ENCODE peak calls at places on chromosome 14, in nine cellular contexts. One of them, this sample, is unnamed.

GRCh38 chr14:100432652-100433427 is 109.7 kb downstream of the SLC25A47 start:
- DNase-seq in GM12878: no peak
- DNase-seq in DND-41: no peak
- DNase-seq in astrocyte: no peak
- DNase-seq in MM.1S: no peak
- DNase-seq in IMR-90: no peak
- DNase-seq in fibroblast of lung: no peak
- DNase-seq in neural progenitor cell: no peak
- DNase-seq in hepatocyte: no peak
- DNase-seq in this sample: no peak

GRCh38 chr14:90871605-90872233 is 55.5 kb upstream of the TTC7B start:
- DNase-seq in DND-41: no peak
- DNase-seq in neural progenitor cell: no peak
- DNase-seq in astrocyte: peak; percentile 79
- DNase-seq in hepatocyte: no peak
- DNase-seq in GM12878: no peak
- DNase-seq in IMR-90: peak; percentile 54
- DNase-seq in MM.1S: no peak
- DNase-seq in fibroblast of lung: peak; percentile 82
- DNase-seq in this sample: no peak

GRCh38 chr14:68113328-68113930 is 293.9 kb downstream of the RAD51B start:
- DNase-seq in astrocyte: no peak
- DNase-seq in MM.1S: no peak
- DNase-seq in DND-41: no peak
- DNase-seq in hepatocyte: no peak
- DNase-seq in IMR-90: no peak
- DNase-seq in neural progenitor cell: no peak
- DNase-seq in GM12878: no peak
- DNase-seq in fibroblast of lung: no peak
- DNase-seq in this sample: peak; percentile 21

GRCh38 chr14:58705066-58705465 is 67.3 kb downstream of the DACT1 start:
- DNase-seq in GM12878: no peak
- DNase-seq in MM.1S: no peak
- DNase-seq in hepatocyte: no peak
- DNase-seq in IMR-90: no peak
- DNase-seq in fibroblast of lung: peak; percentile 30
- DNase-seq in DND-41: no peak
- DNase-seq in neural progenitor cell: no peak
- DNase-seq in astrocyte: no peak
- DNase-seq in this sample: no peak

GRCh38 chr14:22088614-22089359 is 415.2 kb upstream of the OR4E1 start:
- DNase-seq in GM12878: no peak
- DNase-seq in hepatocyte: no peak
- DNase-seq in astrocyte: no peak
- DNase-seq in IMR-90: peak; percentile 27
- DNase-seq in fibroblast of lung: peak; percentile 4
- DNase-seq in neural progenitor cell: no peak
- DNase-seq in MM.1S: no peak
- DNase-seq in DND-41: no peak
- DNase-seq in this sample: peak; percentile 35

GRCh38 chr14:53452005-53452678 is 299.0 kb upstream of the DDHD1 start:
- DNase-seq in neural progenitor cell: no peak
- DNase-seq in MM.1S: no peak
- DNase-seq in DND-41: no peak
- DNase-seq in fibroblast of lung: no peak
- DNase-seq in hepatocyte: peak; percentile 21
- DNase-seq in astrocyte: no peak
- DNase-seq in IMR-90: no peak
- DNase-seq in GM12878: no peak
- DNase-seq in this sample: no peak

GRCh38 chr14:88987516-88987915 is 163.1 kb downstream of the TTC8 start:
- DNase-seq in IMR-90: no peak
- DNase-seq in MM.1S: no peak
- DNase-seq in GM12878: no peak
- DNase-seq in neural progenitor cell: no peak
- DNase-seq in fibroblast of lung: peak; percentile 73
- DNase-seq in DND-41: no peak
- DNase-seq in hepatocyte: no peak
- DNase-seq in astrocyte: peak; percentile 61
- DNase-seq in this sample: no peak

GRCh38 chr14:51604078-51604477 is 47.6 kb upstream of the FRMD6 start:
- DNase-seq in neural progenitor cell: no peak
- DNase-seq in DND-41: no peak
- DNase-seq in IMR-90: peak; percentile 89
- DNase-seq in fibroblast of lung: peak; percentile 96
- DNase-seq in astrocyte: peak; percentile 96
- DNase-seq in MM.1S: no peak
- DNase-seq in hepatocyte: peak; percentile 39
- DNase-seq in GM12878: no peak
- DNase-seq in this sample: no peak

GRCh38 chr14:52296378-52296777 is 17.7 kb upstream of the PTGER2 start:
- DNase-seq in MM.1S: no peak
- DNase-seq in fibroblast of lung: no peak
- DNase-seq in astrocyte: no peak
- DNase-seq in hepatocyte: no peak
- DNase-seq in GM12878: no peak
- DNase-seq in DND-41: no peak
- DNase-seq in neural progenitor cell: no peak
- DNase-seq in IMR-90: no peak
- DNase-seq in this sample: no peak

GRCh38 chr14:91027556-91027955 is 32.9 kb downstream of the RPS6KA5 start:
- DNase-seq in fibroblast of lung: no peak
- DNase-seq in astrocyte: no peak
- DNase-seq in IMR-90: no peak
- DNase-seq in hepatocyte: no peak
- DNase-seq in DND-41: no peak
- DNase-seq in GM12878: no peak
- DNase-seq in neural progenitor cell: no peak
- DNase-seq in MM.1S: no peak
- DNase-seq in this sample: no peak

GRCh38 chr14:78721756-78722455 is 551.7 kb downstream of the NRXN3 start:
- DNase-seq in fibroblast of lung: no peak
- DNase-seq in DND-41: no peak
- DNase-seq in hepatocyte: no peak
- DNase-seq in MM.1S: peak; percentile 89
- DNase-seq in IMR-90: no peak
- DNase-seq in astrocyte: no peak
- DNase-seq in neural progenitor cell: no peak
- DNase-seq in GM12878: no peak
- DNase-seq in this sample: no peak
- H3K4me3 ChIP-seq in fibroblast of lung: no peak overlapping the region
- H3K4me3 ChIP-seq in DND-41: no peak overlapping the region
- H3K4me3 ChIP-seq in hepatocyte: no peak overlapping the region
- H3K4me3 ChIP-seq in MM.1S: peak overlapping the region; percentile 41
- H3K4me3 ChIP-seq in IMR-90: no peak overlapping the region
- H3K4me3 ChIP-seq in astrocyte: no peak overlapping the region
- H3K4me3 ChIP-seq in neural progenitor cell: no peak overlapping the region
- H3K4me3 ChIP-seq in GM12878: no peak overlapping the region
- H3K4me3 ChIP-seq in this sample: no peak overlapping the region

DNA sequence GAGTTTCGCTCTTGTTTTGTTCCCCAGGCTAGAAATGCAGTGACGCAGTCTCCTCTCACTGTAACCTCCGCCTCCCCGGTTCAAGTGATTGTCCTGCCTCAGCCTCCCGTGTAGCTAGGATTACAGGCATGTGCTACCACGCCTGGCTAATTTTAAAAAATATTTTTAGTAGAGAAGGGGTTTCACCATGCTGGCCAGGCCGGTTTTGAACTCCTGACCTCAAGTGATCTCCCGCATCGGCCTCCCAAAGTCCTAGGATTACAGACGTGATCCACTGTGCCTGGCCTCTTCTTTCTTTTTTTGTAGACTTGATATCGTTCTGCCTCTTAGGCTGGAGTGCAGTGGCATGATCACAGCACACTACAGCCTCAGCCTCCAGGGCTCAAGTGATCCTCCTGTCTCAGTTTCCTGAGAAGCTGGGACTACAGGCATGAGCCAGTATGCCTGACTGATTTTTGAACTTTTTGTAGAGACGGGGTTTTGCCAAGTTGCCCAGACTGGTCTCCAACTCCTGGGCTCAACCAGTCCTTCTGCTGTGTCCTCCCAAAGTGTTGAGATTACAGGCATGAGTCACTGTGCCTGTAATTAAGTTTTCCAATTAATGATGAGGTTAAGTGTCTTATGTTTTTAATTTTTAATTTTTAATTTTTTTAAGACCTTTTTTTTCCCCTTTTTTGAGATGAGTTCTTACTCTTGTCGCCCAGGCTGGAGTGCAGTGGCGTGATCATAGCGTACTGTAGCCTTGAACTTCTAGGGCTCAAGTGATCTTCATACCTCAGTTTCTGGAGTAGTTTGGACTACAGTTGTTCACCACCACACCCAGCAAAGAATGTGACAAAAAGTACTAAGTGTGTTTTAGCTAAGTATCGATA is 10.2 kb downstream of the RCOR1 start:
- DNase-seq in neural progenitor cell: no peak
- DNase-seq in DND-41: no peak
- DNase-seq in GM12878: no peak
- DNase-seq in hepatocyte: no peak
- DNase-seq in MM.1S: no peak
- DNase-seq in astrocyte: no peak
- DNase-seq in IMR-90: no peak
- DNase-seq in fibroblast of lung: no peak
- DNase-seq in this sample: no peak
- H4K20me1 ChIP-seq in neural progenitor cell: peaks cover 90% of the 10 kb centered on the region
- H4K20me1 ChIP-seq in DND-41: peaks cover 33% of the 10 kb centered on the region
- H4K20me1 ChIP-seq in GM12878: no peaks in the 10 kb centered on the region
- H4K20me1 ChIP-seq in hepatocyte: peaks cover 87% of the 10 kb centered on the region
- H4K20me1 ChIP-seq in MM.1S: no peaks in the 10 kb centered on the region
- H4K20me1 ChIP-seq in astrocyte: peaks cover 80% of the 10 kb centered on the region
- H4K20me1 ChIP-seq in IMR-90: peaks cover 70% of the 10 kb centered on the region
- H4K20me1 ChIP-seq in fibroblast of lung: no peaks in the 10 kb centered on the region
- H4K20me1 ChIP-seq in this sample: peaks cover 75% of the 10 kb centered on the region

GRCh38 chr14:73455294-73455693 is 3.1 kb downstream of the NUMB start:
- DNase-seq in DND-41: no peak
- DNase-seq in hepatocyte: no peak
- DNase-seq in GM12878: no peak
- DNase-seq in MM.1S: no peak
- DNase-seq in astrocyte: no peak
- DNase-seq in neural progenitor cell: no peak
- DNase-seq in fibroblast of lung: no peak
- DNase-seq in IMR-90: no peak
- DNase-seq in this sample: no peak
- H3K4me3 ChIP-seq in DND-41: no peak overlapping the region
- H3K4me3 ChIP-seq in hepatocyte: no peak overlapping the region
- H3K4me3 ChIP-seq in GM12878: peak overlapping the region; percentile 48
- H3K4me3 ChIP-seq in MM.1S: no peak overlapping the region
- H3K4me3 ChIP-seq in astrocyte: no peak overlapping the region
- H3K4me3 ChIP-seq in neural progenitor cell: no peak overlapping the region
- H3K4me3 ChIP-seq in fibroblast of lung: peak overlapping the region; percentile 26
- H3K4me3 ChIP-seq in IMR-90: no peak overlapping the region
- H3K4me3 ChIP-seq in this sample: no peak overlapping the region

GRCh38 chr14:102196008-102196407 is 56.3 kb downstream of the WDR20 start:
- DNase-seq in GM12878: no peak
- DNase-seq in DND-41: no peak
- DNase-seq in hepatocyte: no peak
- DNase-seq in MM.1S: no peak
- DNase-seq in fibroblast of lung: no peak
- DNase-seq in astrocyte: no peak
- DNase-seq in neural progenitor cell: no peak
- DNase-seq in IMR-90: no peak
- DNase-seq in this sample: no peak

GRCh38 chr14:102196436-102197230 is 56.9 kb downstream of the WDR20 start:
- DNase-seq in neural progenitor cell: no peak
- DNase-seq in DND-41: no peak
- DNase-seq in MM.1S: no peak
- DNase-seq in fibroblast of lung: no peak
- DNase-seq in IMR-90: no peak
- DNase-seq in astrocyte: no peak
- DNase-seq in GM12878: no peak
- DNase-seq in hepatocyte: no peak
- DNase-seq in this sample: no peak

GRCh38 chr14:102192840-102193502 is 53.3 kb downstream of the WDR20 start:
- DNase-seq in DND-41: no peak
- DNase-seq in neural progenitor cell: peak; percentile 42
- DNase-seq in astrocyte: no peak
- DNase-seq in MM.1S: no peak
- DNase-seq in fibroblast of lung: no peak
- DNase-seq in hepatocyte: no peak
- DNase-seq in GM12878: no peak
- DNase-seq in IMR-90: no peak
- DNase-seq in this sample: no peak

GRCh38 chr14:102195446-102195845 is 55.7 kb downstream of the WDR20 start:
- DNase-seq in MM.1S: no peak
- DNase-seq in neural progenitor cell: no peak
- DNase-seq in DND-41: no peak
- DNase-seq in hepatocyte: no peak
- DNase-seq in IMR-90: peak; percentile 22
- DNase-seq in fibroblast of lung: no peak
- DNase-seq in astrocyte: no peak
- DNase-seq in GM12878: no peak
- DNase-seq in this sample: no peak

DNA sequence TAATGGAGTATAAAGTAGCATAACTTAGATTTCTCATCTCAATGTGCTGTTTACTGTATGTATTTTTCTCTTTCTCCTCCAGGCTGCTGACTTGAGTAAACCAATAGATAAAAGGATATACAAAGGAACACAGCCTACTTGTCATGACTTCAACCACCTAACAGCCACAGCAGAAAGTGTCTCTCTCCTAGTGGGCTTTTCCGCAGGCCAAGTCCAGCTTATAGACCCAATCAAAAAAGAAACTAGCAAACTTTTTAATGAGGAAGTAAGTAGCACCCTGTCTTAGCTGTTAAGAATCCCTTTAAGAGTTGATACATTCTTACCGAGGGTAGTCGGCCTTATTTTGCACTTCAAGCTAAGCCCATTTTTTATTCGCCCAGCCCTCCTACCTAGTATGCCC is 55.2 kb downstream of the WDR20 start:
- DNase-seq in neural progenitor cell: no peak
- DNase-seq in IMR-90: no peak
- DNase-seq in GM12878: no peak
- DNase-seq in astrocyte: no peak
- DNase-seq in hepatocyte: no peak
- DNase-seq in DND-41: no peak
- DNase-seq in MM.1S: no peak
- DNase-seq in fibroblast of lung: no peak
- DNase-seq in this sample: no peak
- H4K20me1 ChIP-seq in neural progenitor cell: peaks cover 47% of the 10 kb centered on the region
- H4K20me1 ChIP-seq in IMR-90: peaks cover 46% of the 10 kb centered on the region
- H4K20me1 ChIP-seq in GM12878: no peaks in the 10 kb centered on the region
- H4K20me1 ChIP-seq in astrocyte: peaks cover 65% of the 10 kb centered on the region
- H4K20me1 ChIP-seq in hepatocyte: peaks cover 21% of the 10 kb centered on the region
- H4K20me1 ChIP-seq in DND-41: peaks cover 51% of the 10 kb centered on the region
- H4K20me1 ChIP-seq in MM.1S: no peaks in the 10 kb centered on the region
- H4K20me1 ChIP-seq in fibroblast of lung: no peaks in the 10 kb centered on the region
- H4K20me1 ChIP-seq in this sample: no peaks in the 10 kb centered on the region

GRCh38 chr14:47935332-47935731 is 259.9 kb upstream of the MDGA2 start:
- DNase-seq in astrocyte: no peak
- DNase-seq in DND-41: no peak
- DNase-seq in MM.1S: no peak
- DNase-seq in hepatocyte: no peak
- DNase-seq in GM12878: no peak
- DNase-seq in IMR-90: no peak
- DNase-seq in fibroblast of lung: no peak
- DNase-seq in neural progenitor cell: no peak
- DNase-seq in this sample: no peak
- H3K4me3 ChIP-seq in astrocyte: no peak overlapping the region
- H3K4me3 ChIP-seq in DND-41: no peak overlapping the region
- H3K4me3 ChIP-seq in MM.1S: no peak overlapping the region
- H3K4me3 ChIP-seq in hepatocyte: no peak overlapping the region
- H3K4me3 ChIP-seq in GM12878: no peak overlapping the region
- H3K4me3 ChIP-seq in IMR-90: no peak overlapping the region
- H3K4me3 ChIP-seq in fibroblast of lung: no peak overlapping the region
- H3K4me3 ChIP-seq in neural progenitor cell: no peak overlapping the region
- H3K4me3 ChIP-seq in this sample: no peak overlapping the region